ENCODE peak calls at places on chromosomes 16 and 17, in ten cellular contexts. I is pancreas; B is GM23338; W is CD4-positive, alpha-beta T cell; C is adrenal gland; F is lung; X is transverse colon; Q is left lung; L is mammary epithelial cell; J is MM.1S. E is an unnamed sample.
A peak's percentile ranks its signal among the peaks of the same experiment; 100 is the strongest.

GRCh38 chr17:76562734-76563148 is 22.9 kb downstream of the PRCD start:
- DNase-seq in I (no peak), B (no peak), W (no peak), C (peak; percentile 80), F (no peak), X (no peak), Q (no peak), L (peak; percentile 82), J (no peak), E (no peak)

GRCh38 chr17:31003225-31003866 is 32.5 kb downstream of the RNF135 start:
- DNase-seq in I (no peak), B (no peak), W (no peak), C (no peak), F (no peak), X (no peak), Q (no peak), L (no peak), J (no peak), E (no peak)

GRCh38 chr16:47574091-47575054 is 113.2 kb downstream of the PHKB start:
- DNase-seq in I (no peak), B (peak; percentile 32), W (no peak), C (no peak), F (no peak), X (no peak), Q (no peak), L (peak; percentile 93), J (peak; percentile 57), E (no peak)

GRCh38 chr16:69150146-69150865 is 17.9 kb downstream of the UTP4 start:
- DNase-seq in I (no peak), B (peak; percentile 92), W (no peak), C (peak; percentile 48), F (peak; percentile 69), X (peak; percentile 60), Q (no peak), L (peak; percentile 47), J (peak; percentile 58), E (no peak)

GRCh38 chr16:58152246-58152868 is 23.2 kb upstream of the CFAP20 start:
- DNase-seq in I (no peak), B (no peak), W (no peak), C (no peak), F (no peak), X (no peak), Q (no peak), L (no peak), J (no peak), E (no peak)

GRCh38 chr16:28597692-28598261 is 927 bp upstream of the SULT1A2 start:
- DNase-seq in I (no peak), B (peak; percentile 78), W (no peak), C (no peak), F (peak; percentile 54), X (no peak), Q (peak; percentile 81), L (no peak), J (peak; percentile 41), E (no peak)

GRCh38 chr17:9644910-9645751 is at the start of gene USP43:
- DNase-seq in I (peak; percentile 88), B (peak; percentile 79), W (no peak), C (no peak), F (peak; percentile 54), X (peak; percentile 80), Q (peak; percentile 61), L (peak; percentile 81), J (no peak), E (no peak)

GRCh38 chr16:4253394-4254150 is 11.7 kb upstream of the SRL start:
- DNase-seq in I (peak; percentile 100), B (peak; percentile 99), W (peak; percentile 99), C (peak; percentile 100), F (peak; percentile 100), X (peak; percentile 100), Q (peak; percentile 100), L (peak; percentile 98), J (peak; percentile 99), E (peak; percentile 99)

GRCh38 chr17:79361221-79361734 is 249.6 kb downstream of the RBFOX3 start:
- DNase-seq in I (no peak), B (no peak), W (no peak), C (no peak), F (no peak), X (no peak), Q (no peak), L (no peak), J (no peak), E (no peak)

GRCh38 chr16:53415504-53415903 is 18.8 kb upstream of the RBL2 start:
- DNase-seq in I (no peak), B (peak; percentile 69), W (no peak), C (no peak), F (no peak), X (no peak), Q (no peak), L (peak; percentile 25), J (peak; percentile 53), E (no peak)

GRCh38 chr16:2971134-2971984 is 2.2 kb downstream of the PAQR4 start:
- DNase-seq in I (peak; percentile 83), B (no peak), W (no peak), C (no peak), F (no peak), X (no peak), Q (no peak), L (no peak), J (no peak), E (peak; percentile 15)

GRCh38 chr16:8798174-8798527 is 512 bp downstream of the PMM2 start:
- DNase-seq in I (no peak), B (no peak), W (no peak), C (no peak), F (no peak), X (no peak), Q (no peak), L (peak; percentile 39), J (no peak), E (no peak)

GRCh38 chr16:12971216-12971615 is 69.8 kb downstream of the SHISA9 start:
- DNase-seq in I (no peak), B (no peak), W (no peak), C (no peak), F (no peak), X (no peak), Q (no peak), L (peak; percentile 95), J (no peak), E (no peak)

GRCh38 chr16:23013484-23013883 is 135.8 kb downstream of the USP31 start:
- DNase-seq in I (no peak), B (peak; percentile 56), W (no peak), C (no peak), F (no peak), X (no peak), Q (no peak), L (no peak), J (no peak), E (no peak)

GRCh38 chr17:42744283-42744805 is 496 bp downstream of the EZH1 start:
- DNase-seq in I (peak; percentile 92), B (peak; percentile 72), W (peak; percentile 60), C (peak; percentile 84), F (peak; percentile 79), X (peak; percentile 80), Q (peak; percentile 81), L (peak; percentile 76), J (peak; percentile 75), E (peak; percentile 65)

GRCh38 chr16:19555938-19556778 is 655 bp downstream of the VPS35L start:
- DNase-seq in I (no peak), B (peak; percentile 94), W (no peak), C (no peak), F (no peak), X (peak; percentile 11), Q (no peak), L (peak; percentile 27), J (peak; percentile 77), E (peak; percentile 15)
- TF ChIP-seq CTCF in I (no peak), B (peak; percentile 15), W (no peak), C (no peak), F (no peak), X (no peak), Q (no peak), L (peak; percentile 23), J (peak; percentile 25), E (no peak)

DNA sequence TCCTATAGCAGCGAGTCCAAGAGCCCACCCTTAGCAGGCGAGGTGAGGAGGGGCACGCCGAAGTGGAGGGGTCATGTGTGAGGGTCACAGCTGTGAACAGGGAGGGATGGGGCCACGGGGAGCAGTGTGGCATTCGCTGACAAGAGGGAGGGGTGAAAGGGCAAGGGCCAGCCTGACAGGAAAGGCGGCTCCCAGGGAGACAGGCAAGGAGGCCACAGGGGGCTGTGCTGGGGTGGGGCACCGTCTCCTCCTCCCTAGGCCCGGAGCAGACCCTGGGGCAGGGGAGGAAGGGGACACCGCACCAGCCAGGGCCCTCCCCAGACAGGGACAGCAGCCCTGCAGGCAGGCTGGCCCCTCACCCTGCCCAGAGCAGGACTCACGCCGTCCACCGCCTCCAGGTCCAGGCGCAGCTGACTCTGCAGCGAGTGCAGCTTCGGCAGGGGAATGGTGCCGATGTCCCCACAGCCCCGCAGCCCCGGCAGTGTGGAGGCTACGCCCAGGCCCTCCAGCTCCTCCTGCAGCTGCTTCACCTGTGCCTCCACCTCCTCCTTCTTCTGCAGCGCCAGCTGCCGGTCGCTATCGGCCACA is 15.1 kb downstream of the GNPTG start:
- DNase-seq in I (peak; percentile 79), B (no peak), W (no peak), C (no peak), F (no peak), X (no peak), Q (no peak), L (no peak), J (no peak), E (no peak)
- H3K27ac ChIP-seq in I (no peak overlapping the region), B (no peak overlapping the region), W (no peak overlapping the region), C (no peak overlapping the region), F (no peak overlapping the region), X (no peak overlapping the region), Q (no peak overlapping the region), L (no peak overlapping the region), J (no peak overlapping the region), E (no peak overlapping the region)

DNA sequence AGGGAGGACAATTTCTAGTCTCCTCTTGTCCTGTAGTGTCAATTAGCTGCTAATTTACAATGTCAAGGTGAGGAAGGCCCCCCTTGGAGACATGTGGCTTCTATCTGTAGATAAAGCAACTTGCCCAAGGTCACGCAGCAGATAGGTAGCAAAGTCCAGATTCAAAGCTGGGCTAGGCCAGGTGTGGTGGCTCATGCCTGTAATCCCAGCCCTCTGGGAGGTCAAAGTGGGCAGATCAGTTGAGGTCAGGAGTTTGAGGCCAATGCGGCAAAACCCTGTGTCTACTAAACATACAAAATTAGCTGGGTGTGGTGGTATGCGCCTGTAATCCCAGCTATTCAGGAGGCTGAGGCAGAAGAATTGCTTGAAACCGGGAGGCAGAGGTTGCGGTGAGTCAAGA is 11.1 kb downstream of the TRPV3 start:
- DNase-seq in I (no peak), B (no peak), W (no peak), C (no peak), F (no peak), X (peak; percentile 29), Q (no peak), L (no peak), J (no peak), E (no peak)
- TF ChIP-seq CTCF in I (no peak), B (no peak), W (no peak), C (no peak), F (no peak), X (no peak), Q (no peak), L (no peak), J (no peak), E (no peak)

DNA sequence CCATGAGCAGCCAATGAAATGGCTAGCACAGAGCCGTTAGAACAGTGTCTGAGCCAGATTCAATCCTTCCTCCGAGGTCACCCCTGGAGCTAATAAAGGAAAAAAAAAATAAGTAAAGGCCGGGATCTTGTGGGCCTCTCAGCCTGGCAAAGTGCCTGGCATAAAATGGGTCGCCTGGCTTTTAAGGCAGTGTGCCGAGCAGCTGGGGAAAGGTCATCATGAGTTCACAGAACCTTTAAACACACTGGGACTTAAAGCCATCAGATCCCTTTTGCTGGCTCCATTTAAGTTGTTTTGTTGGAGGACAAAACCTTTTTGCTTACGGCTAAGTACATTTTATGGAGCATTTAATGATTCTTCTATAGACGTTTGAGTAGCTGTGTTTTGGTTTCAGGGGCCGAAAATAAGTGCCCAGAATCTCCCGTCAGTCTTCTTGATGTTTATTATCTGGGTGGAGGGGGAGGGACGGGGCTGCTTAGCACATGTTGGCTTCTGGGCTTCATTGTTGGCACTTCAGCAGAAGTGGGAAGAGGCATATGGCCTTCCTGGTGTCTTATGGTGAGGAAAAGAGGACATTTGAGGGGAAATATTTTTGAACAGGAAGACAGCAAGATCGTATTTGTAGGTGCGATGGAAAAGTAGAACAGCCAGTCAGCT is 30.9 kb downstream of the RBFOX1 start:
- DNase-seq in I (no peak), B (no peak), W (no peak), C (peak; percentile 82), F (no peak), X (no peak), Q (no peak), L (no peak), J (no peak), E (no peak)
- H3K27ac ChIP-seq in I (no peak overlapping the region), B (no peak overlapping the region), W (no peak overlapping the region), C (no peak overlapping the region), F (no peak overlapping the region), X (no peak overlapping the region), Q (no peak overlapping the region), L (no peak overlapping the region), J (no peak overlapping the region), E (no peak overlapping the region)

E was measured in CD8-positive, alpha-beta T cell.